ENCODE peak calls at places on chromosome 22, in seven cellular contexts. T, E, O, H, B, R and S are unnamed samples.

GRCh38 chr22:39493759-39494158 is 8.3 kb upstream of the MIEF1 start:
- DNase-seq in E (no peak), R (no peak), T (no peak), O (no peak), B (peak), H (no peak), S (peak)

GRCh38 chr22:27633296-27633871 is 168.2 kb downstream of the MN1 start:
- DNase-seq in E (no peak), O (no peak), H (no peak), R (no peak), B (no peak), T (no peak), S (no peak)

GRCh38 chr22:37832022-37832857 is 9.1 kb downstream of the GALR3 start:
- DNase-seq in B (no peak), R (no peak), O (no peak), E (no peak), T (no peak), H (no peak), S (no peak)

GRCh38 chr22:32854351-32854804 is 52.9 kb downstream of the TIMP3 start:
- DNase-seq in H (no peak), E (no peak), R (no peak), O (no peak), B (no peak), T (no peak), S (peak)

GRCh38 chr22:38115423-38116205 is 5.1 kb upstream of the BAIAP2L2 start:
- DNase-seq in O (no peak), H (no peak), E (no peak), B (no peak), T (no peak), R (no peak), S (no peak)

GRCh38 chr22:38348751-38349496 is 31.7 kb upstream of the CSNK1E start:
- DNase-seq in R (peak), B (no peak), O (peak), E (no peak), H (no peak), T (peak), S (no peak)

GRCh38 chr22:39690901-39691620 is 120.5 kb downstream of the CACNA1I start:
- DNase-seq in E (no peak), B (no peak), R (no peak), O (no peak), T (no peak), H (no peak), S (no peak)

GRCh38 chr22:46483353-46483752 is 54.1 kb downstream of the CELSR1 start:
- DNase-seq in O (no peak), B (no peak), R (no peak), T (no peak), H (no peak), E (no peak), S (no peak)

GRCh38 chr22:29375436-29376076 is 12.8 kb downstream of the AP1B1 start:
- DNase-seq in O (no peak), T (no peak), E (no peak), R (no peak), B (no peak), H (no peak), S (no peak)

GRCh38 chr22:35352214-35353111 is 28.4 kb upstream of the HMOX1 start:
- DNase-seq in O (peak), R (peak), B (no peak), E (peak), T (no peak), H (no peak), S (no peak)

GRCh38 chr22:42635531-42635930 is 4.9 kb downstream of the ATP5MGL start:
- DNase-seq in H (no peak), B (no peak), O (peak), R (peak), E (peak), T (no peak), S (peak)

GRCh38 chr22:41310336-41310735 is 9.0 kb downstream of the ZC3H7B start:
- DNase-seq in T (no peak), O (no peak), B (no peak), E (no peak), R (no peak), H (no peak), S (no peak)

GRCh38 chr22:50477923-50478322 is 3.1 kb upstream of the SBF1 start:
- DNase-seq in R (no peak), T (no peak), O (no peak), B (no peak), E (no peak), H (no peak), S (no peak)

GRCh38 chr22:50474711-50475651 is at the start of gene SBF1:
- DNase-seq in T (peak), R (peak), H (peak), E (peak), B (peak), O (peak), S (peak)

GRCh38 chr22:50473855-50474671 is 772 bp downstream of the SBF1 start:
- DNase-seq in T (peak), B (peak), E (no peak), O (no peak), H (no peak), R (no peak), S (no peak)

GRCh38 chr22:50476819-50477344 is 2.0 kb upstream of the SBF1 start:
- DNase-seq in B (no peak), T (no peak), O (no peak), R (no peak), H (no peak), E (no peak), S (no peak)

DNA sequence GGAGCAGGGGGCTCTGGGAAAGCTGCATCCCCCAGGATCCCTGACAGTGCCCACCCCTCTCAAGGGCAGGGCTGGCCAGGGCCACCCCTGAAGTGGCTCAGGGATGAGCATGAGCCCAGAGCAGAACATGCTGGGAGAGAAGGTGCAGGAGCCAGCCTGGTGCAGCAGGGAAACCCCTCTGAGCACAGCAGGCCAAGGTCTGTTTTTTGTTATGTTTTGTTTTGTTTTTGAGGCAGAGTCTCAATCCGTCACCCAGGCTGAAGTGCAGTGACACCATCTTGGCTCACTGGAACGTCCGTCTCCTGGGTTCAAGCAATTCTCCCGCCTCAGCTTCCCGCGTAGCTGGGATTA is 792 bp upstream of the SBF1 start:
- DNase-seq in O (no peak), R (no peak), E (no peak), H (no peak), B (no peak), T (no peak), S (no peak)
- H3K4me3 ChIP-seq in O (peak), R (no peak), E (peak), H (no peak), B (no peak), T (no peak), S (no peak)

DNA sequence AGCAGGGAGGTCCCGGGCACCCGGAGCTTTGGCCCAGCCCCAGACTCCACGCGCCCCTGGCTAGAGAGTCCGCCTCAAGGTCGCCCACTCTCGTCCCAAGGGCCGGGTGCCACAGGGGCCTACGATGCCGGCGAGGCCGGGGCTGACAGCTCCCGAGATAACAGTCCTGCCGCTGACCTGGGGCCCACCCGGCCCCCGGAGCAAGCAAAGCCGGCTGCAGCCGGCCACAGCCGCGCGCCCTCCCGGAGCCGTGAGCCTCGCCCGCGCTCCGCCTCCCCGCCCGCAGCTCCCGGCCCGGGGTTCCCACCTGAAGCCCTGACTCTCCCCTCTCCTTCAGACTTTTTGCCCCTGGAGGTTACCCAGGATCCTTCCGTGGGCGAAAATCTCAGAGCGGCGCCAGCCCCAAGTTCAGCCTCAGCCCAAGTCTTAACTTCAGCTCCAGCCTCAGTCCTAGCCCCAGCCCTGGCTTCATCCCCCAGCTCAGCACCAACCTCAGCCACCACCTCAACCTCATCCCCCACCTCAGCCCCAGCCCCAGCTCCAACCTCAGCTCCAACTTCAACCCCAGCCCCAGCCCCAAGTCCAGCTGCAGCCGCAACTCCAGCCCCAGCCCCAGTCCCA is 1.6 kb downstream of the KLHDC7B start:
- DNase-seq in T (no peak), R (no peak), E (no peak), B (no peak), O (no peak), H (no peak), S (no peak)
- H3K4me3 ChIP-seq in T (no peak), R (no peak), E (no peak), B (no peak), O (no peak), H (no peak), S (no peak)

GRCh38 chr22:49824185-49824925 is 3.3 kb downstream of the BRD1 start:
- DNase-seq in O (no peak), R (no peak), E (no peak), H (no peak), B (no peak), T (no peak), S (no peak)
- H3K4me3 ChIP-seq in O (no peak), R (no peak), E (no peak), H (no peak), B (no peak), T (no peak), S (no peak)

DNA sequence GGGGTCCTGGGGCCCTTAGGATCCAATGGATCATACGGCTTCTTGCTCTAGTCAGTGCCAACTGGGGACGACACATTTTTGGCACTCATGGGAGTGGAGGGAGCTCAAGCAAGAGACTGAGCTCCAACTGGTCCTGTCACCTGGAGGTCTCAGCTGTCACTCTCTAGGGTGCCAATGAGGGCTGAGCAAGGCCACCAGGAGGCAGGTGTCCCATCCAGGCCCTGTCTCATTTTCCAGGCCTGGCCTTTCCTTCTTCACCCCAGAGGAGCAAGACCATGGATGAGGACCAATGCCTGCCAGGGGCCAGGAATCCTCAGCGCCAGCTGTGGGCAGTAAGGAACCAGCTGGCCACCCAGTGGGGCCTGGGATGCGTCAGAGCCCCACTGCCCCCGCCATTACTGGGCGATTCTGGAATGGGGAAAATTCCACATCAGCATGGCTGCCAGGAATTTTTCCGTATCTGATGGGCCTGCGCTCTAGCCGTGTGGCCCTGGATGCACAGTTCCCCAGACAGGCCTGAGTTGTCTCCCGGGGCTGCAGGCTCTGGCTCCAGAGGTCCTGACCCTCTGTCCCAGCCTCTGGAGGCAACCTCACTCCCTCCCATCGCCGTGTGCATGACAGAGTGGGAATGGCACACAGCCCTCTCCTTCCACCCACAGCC is 676 bp upstream of the GAL3ST1 start:
- DNase-seq in O (no peak), E (peak), R (peak), T (peak), B (no peak), H (no peak), S (no peak)
- H3K4me3 ChIP-seq in O (peak), E (peak), R (no peak), T (peak), B (peak), H (peak), S (no peak)

GRCh38 chr22:19579113-19579811 is 55.1 kb upstream of the CLDN5 start:
- DNase-seq in E (no peak), B (no peak), O (no peak), T (no peak), H (no peak), R (no peak), S (no peak)
- H3K4me3 ChIP-seq in E (no peak), B (no peak), O (no peak), T (no peak), H (no peak), R (no peak), S (no peak)

GRCh38 chr22:45336971-45337431 is 27.3 kb downstream of the FAM118A start:
- DNase-seq in R (peak), E (peak), B (no peak), O (peak), T (peak), H (no peak), S (no peak)
- H3K4me3 ChIP-seq in R (no peak), E (peak), B (no peak), O (no peak), T (no peak), H (no peak), S (no peak)